ENCODE peak calls at places on chromosomes 16 and 17, in four cellular contexts. N is adrenal gland; S is activated CD8-positive, alpha-beta T cell treated with anti-CD3 and anti-CD28 coated beads, Interleukin-2, amount 10 ng/mL, durations not matched to agents 7 days and 5 days; E is stimulated activated CD8-positive, alpha-beta memory T cell treated with anti-CD3 and anti-CD28 coated beads, Interleukin-4, amount 100 ng/mL, for 4 hours. X is an unnamed sample.

GRCh38 chr17:36674278-36674650 is 72.9 kb downstream of the MRM1 start:
- DNase-seq in N (no peak), S (peak), E (no peak), X (no peak)

GRCh38 chr17:42679001-42679491 is 2.3 kb upstream of the PLEKHH3 start:
- DNase-seq in N (peak), S (peak), E (no peak), X (no peak)

GRCh38 chr16:82157836-82158235 is 12.2 kb downstream of the MPHOSPH6 start:
- DNase-seq in N (no peak), S (no peak), E (no peak), X (no peak)

GRCh38 chr16:53369921-53370320 is 64.3 kb upstream of the RBL2 start:
- DNase-seq in N (no peak), S (no peak), E (no peak), X (no peak)

GRCh38 chr16:4093495-4094137 is 22.6 kb downstream of the ADCY9 start:
- DNase-seq in N (no peak), S (no peak), E (no peak), X (no peak)

GRCh38 chr16:88534731-88535141 is 35.5 kb upstream of the ZC3H18 start:
- DNase-seq in N (peak), S (peak), E (no peak), X (no peak)

GRCh38 chr16:23716484-23716883 is 3.5 kb upstream of the ERN2 start:
- DNase-seq in N (no peak), S (no peak), E (no peak), X (no peak)

GRCh38 chr16:64478258-64478906 is 643.5 kb downstream of the CDH11 start:
- DNase-seq in N (no peak), S (no peak), E (no peak), X (no peak)

GRCh38 chr17:3802461-3803307 is 1.7 kb upstream of the ITGAE start:
- DNase-seq in N (peak), S (no peak), E (no peak), X (no peak)